ENCODE peak calls at places on chromosomes 2 and 18, in nine cellular contexts. S is uterus, Q is IMR-90, W is astrocyte of the spinal cord, V is chondrocyte, Y is brain microvascular endothelial cell, P is type B pancreatic cell, J is colonic mucosa, E is fibroblast of lung. O is an unnamed sample.

GRCh38 chr2:144712277-144712944 is 192.5 kb upstream of the ZEB2 start:
- DNase-seq in Y (no peak), P (no peak), J (no peak), E (peak), W (peak), V (no peak), S (no peak), Q (peak), O (no peak)

GRCh38 chr2:97716695-97717617 is 3.6 kb downstream of the ZAP70 start:
- DNase-seq in Y (no peak), E (no peak), Q (no peak), W (no peak), V (peak), J (no peak), P (no peak), S (no peak), O (peak)

GRCh38 chr18:46833899-46834298 is 77.0 kb upstream of the ST8SIA5 start:
- DNase-seq in P (no peak), Q (no peak), V (no peak), W (no peak), E (no peak), S (no peak), J (no peak), Y (no peak), O (no peak)

GRCh38 chr2:20126469-20126868 is 75.0 kb upstream of the LAPTM4A start:
- DNase-seq in P (no peak), Q (no peak), V (no peak), J (no peak), W (no peak), S (no peak), Y (no peak), E (no peak), O (no peak)

GRCh38 chr18:36176177-36176584 is 11.1 kb upstream of the MOCOS start:
- DNase-seq in P (no peak), J (peak), S (no peak), W (no peak), Y (no peak), E (peak), V (no peak), Q (no peak), O (no peak)

GRCh38 chr18:54416459-54416858 is 58.8 kb downstream of the C18orf54 start:
- DNase-seq in V (no peak), Q (peak), P (no peak), W (peak), S (no peak), Y (peak), J (no peak), E (peak), O (no peak)

GRCh38 chr2:96099861-96100798 is 16.2 kb downstream of the ADRA2B start:
- DNase-seq in E (no peak), V (no peak), Q (no peak), Y (no peak), S (peak), P (peak), W (no peak), J (peak), O (peak)

GRCh38 chr2:179915395-179915992 is 54.1 kb upstream of the ZNF385B start:
- DNase-seq in W (no peak), P (no peak), Q (no peak), Y (no peak), V (no peak), E (no peak), S (no peak), J (no peak), O (no peak)

GRCh38 chr2:8797682-8798081 is 39.7 kb downstream of the KIDINS220 start:
- DNase-seq in Y (no peak), E (no peak), V (no peak), P (no peak), S (no peak), J (no peak), W (no peak), Q (no peak), O (no peak)

GRCh38 chr18:22136395-22136794 is 33.0 kb upstream of the GATA6 start:
- DNase-seq in J (peak), Y (peak), P (no peak), Q (peak), V (no peak), S (no peak), E (peak), W (peak), O (no peak)

DNA sequence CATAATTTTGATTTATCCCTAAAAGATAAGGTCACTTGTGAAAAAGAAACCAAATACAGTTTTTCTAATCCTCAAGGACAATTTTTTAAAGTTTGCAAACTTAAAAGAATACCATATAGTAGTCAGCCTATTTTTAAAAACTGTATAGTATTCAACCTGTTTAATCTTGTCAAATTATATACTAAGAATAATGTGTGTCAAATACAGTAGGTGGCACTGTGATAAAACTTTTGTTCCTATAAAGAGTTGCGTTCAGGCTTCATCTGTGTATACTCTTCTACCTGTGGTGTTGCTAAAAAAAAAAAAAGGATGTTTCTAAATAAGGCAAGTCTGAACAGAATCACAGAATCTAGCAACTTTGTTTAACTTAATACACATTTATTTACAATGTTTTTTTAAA is 68.6 kb downstream of the CCDC138 start:
- DNase-seq in V (no peak), W (peak), Q (peak), E (peak), Y (no peak), S (no peak), J (no peak), P (no peak), O (no peak)
- TF ChIP-seq CTCF in V (peak), W (no peak), Q (peak), E (peak), Y (no peak), S (no peak), J (no peak), P (peak), O (no peak)

GRCh38 chr18:61893304-61893970 is 630 bp upstream of the RNF152 start:
- DNase-seq in S (peak), W (peak), Q (peak), Y (peak), P (peak), J (peak), E (peak), V (peak), O (no peak)
- TF ChIP-seq CTCF in S (no peak), W (peak), Q (peak), Y (no peak), P (peak), J (no peak), E (no peak), V (peak), O (no peak)

DNA sequence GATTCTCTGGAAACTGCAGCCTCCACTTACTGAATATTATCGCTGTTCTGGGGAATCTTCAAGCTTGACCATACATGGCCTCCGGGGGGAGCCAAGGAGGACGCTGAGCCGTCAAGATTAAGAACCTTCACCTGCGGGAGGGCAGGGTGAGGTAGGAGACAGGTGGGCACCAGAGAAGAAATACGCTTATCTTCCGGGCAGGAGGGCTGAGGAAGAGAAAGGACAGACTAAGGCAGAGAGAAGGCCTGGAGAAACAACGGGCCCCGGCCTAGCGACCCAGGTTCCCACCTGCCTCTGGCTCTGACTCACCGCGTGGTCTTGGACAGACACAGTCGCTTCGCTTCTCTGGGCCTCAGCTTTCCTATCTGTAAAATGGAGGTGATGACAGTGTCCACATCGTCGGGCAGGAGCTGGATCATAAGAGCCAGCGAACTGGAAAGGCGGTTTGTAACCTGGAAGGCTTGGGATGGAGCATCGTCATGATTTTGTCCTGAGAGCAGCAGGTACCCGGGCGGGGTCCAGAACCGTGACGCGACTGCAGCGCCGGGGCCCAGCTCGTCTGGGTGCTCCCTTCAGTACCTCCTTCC is 659 bp downstream of the ZNF142 start:
- DNase-seq in Q (peak), Y (peak), S (no peak), J (peak), P (no peak), W (peak), V (no peak), E (peak), O (no peak)
- TF ChIP-seq CTCF in Q (peak), Y (peak), S (no peak), J (peak), P (peak), W (peak), V (peak), E (peak), O (peak)

GRCh38 chr18:10232062-10232461 is 222.4 kb upstream of the APCDD1 start:
- DNase-seq in W (no peak), Y (no peak), E (peak), P (no peak), V (no peak), J (no peak), Q (no peak), S (no peak), O (no peak)

GRCh38 chr18:10228380-10228779 is 226.1 kb upstream of the APCDD1 start:
- DNase-seq in Y (no peak), S (no peak), V (no peak), Q (no peak), J (no peak), E (no peak), W (no peak), P (no peak), O (no peak)

GRCh38 chr18:10231220-10231619 is 223.2 kb upstream of the APCDD1 start:
- DNase-seq in S (no peak), Y (no peak), E (no peak), Q (no peak), W (no peak), V (no peak), P (no peak), J (no peak), O (no peak)

GRCh38 chr18:10226971-10227370 is 227.5 kb upstream of the APCDD1 start:
- DNase-seq in Q (no peak), E (no peak), J (no peak), P (no peak), S (no peak), Y (no peak), W (no peak), V (no peak), O (no peak)

GRCh38 chr18:10230072-10230471 is 224.4 kb upstream of the APCDD1 start:
- DNase-seq in E (peak), Y (peak), V (no peak), Q (peak), P (no peak), J (no peak), S (no peak), W (peak), O (no peak)
- TF ChIP-seq CTCF in E (peak), Y (peak), V (peak), Q (peak), P (no peak), J (no peak), S (no peak), W (peak), O (no peak)

GRCh38 chr2:118496467-118496866 is 351.0 kb downstream of the EN1 start:
- DNase-seq in W (no peak), P (no peak), S (no peak), E (no peak), V (no peak), Y (no peak), J (no peak), Q (no peak), O (no peak)

GRCh38 chr2:118496870-118497611 is 350.4 kb downstream of the EN1 start:
- DNase-seq in P (no peak), E (no peak), V (no peak), S (no peak), J (peak), Y (no peak), Q (no peak), W (no peak), O (no peak)

GRCh38 chr2:118492335-118492734 is 355.1 kb downstream of the EN1 start:
- DNase-seq in V (no peak), E (peak), Q (peak), J (no peak), W (peak), S (no peak), Y (peak), P (no peak), O (no peak)

GRCh38 chr2:118498943-118499342 is 348.5 kb downstream of the EN1 start:
- DNase-seq in W (no peak), E (no peak), Y (no peak), P (no peak), Q (no peak), S (no peak), J (no peak), V (no peak), O (no peak)

GRCh38 chr2:118495278-118495677 is 352.2 kb downstream of the EN1 start:
- DNase-seq in Y (no peak), W (no peak), J (no peak), E (no peak), P (no peak), V (no peak), Q (no peak), S (no peak), O (no peak)
- TF ChIP-seq CTCF in Y (no peak), W (no peak), J (no peak), E (no peak), P (no peak), V (no peak), Q (no peak), S (no peak), O (no peak)

GRCh38 chr2:239235311-239235710 is 165.5 kb downstream of the HDAC4 start:
- DNase-seq in P (no peak), J (no peak), Q (no peak), Y (no peak), S (no peak), E (no peak), V (peak), W (no peak), O (no peak)

GRCh38 chr2:239234826-239235175 is 166.0 kb downstream of the HDAC4 start:
- DNase-seq in P (no peak), J (no peak), V (no peak), E (no peak), W (no peak), Q (no peak), Y (no peak), S (no peak), O (no peak)

GRCh38 chr2:239232195-239232578 is 168.6 kb downstream of the HDAC4 start:
- DNase-seq in J (no peak), V (no peak), S (no peak), E (no peak), P (no peak), Q (no peak), Y (no peak), W (no peak), O (no peak)

GRCh38 chr2:239234151-239234825 is 166.5 kb downstream of the HDAC4 start:
- DNase-seq in E (no peak), V (no peak), W (no peak), Q (no peak), J (no peak), S (no peak), Y (no peak), P (no peak), O (no peak)

DNA sequence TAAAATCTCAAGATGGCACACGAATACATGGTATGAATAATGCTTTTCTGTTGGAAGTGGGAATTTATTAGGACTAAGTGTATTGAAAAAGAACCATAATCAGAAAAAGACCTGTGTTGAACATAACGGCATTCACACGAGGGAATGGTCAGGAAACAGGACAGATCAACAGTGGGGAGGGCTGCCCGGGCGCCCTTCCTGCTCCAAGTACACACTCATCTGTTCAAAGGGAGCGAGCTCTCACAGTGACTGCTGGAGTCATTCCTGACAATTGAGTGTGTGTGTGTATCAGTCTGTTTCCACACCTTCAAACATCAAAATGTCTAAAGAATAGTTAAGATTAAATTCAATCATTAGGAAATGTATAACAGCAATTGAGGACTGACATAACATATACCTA is 167.2 kb downstream of the HDAC4 start:
- DNase-seq in J (no peak), W (no peak), Q (no peak), V (no peak), P (no peak), Y (no peak), E (no peak), S (no peak), O (no peak)
- TF ChIP-seq CTCF in J (no peak), W (no peak), Q (no peak), V (no peak), P (no peak), Y (no peak), E (no peak), S (no peak), O (no peak)

GRCh38 chr2:10709290-10709939 is 12.0 kb upstream of the ATP6V1C2 start:
- DNase-seq in Q (no peak), Y (no peak), W (no peak), E (no peak), P (no peak), S (no peak), V (no peak), J (peak), O (peak)
- TF ChIP-seq CTCF in Q (peak), Y (peak), W (peak), E (peak), P (peak), S (no peak), V (peak), J (peak), O (no peak)

GRCh38 chr2:46329340-46329739 is 32.1 kb downstream of the EPAS1 start:
- DNase-seq in J (no peak), P (no peak), E (no peak), W (no peak), Q (no peak), V (no peak), S (no peak), Y (no peak), O (no peak)

GRCh38 chr2:46333912-46334311 is 36.7 kb downstream of the EPAS1 start:
- DNase-seq in E (no peak), V (no peak), S (no peak), Q (no peak), J (no peak), P (no peak), W (no peak), Y (no peak), O (no peak)

GRCh38 chr2:46329803-46330775 is 32.9 kb downstream of the EPAS1 start:
- DNase-seq in Y (peak), V (no peak), S (no peak), J (no peak), Q (peak), P (no peak), E (peak), W (peak), O (no peak)

GRCh38 chr2:46332686-46333281 is 35.6 kb downstream of the EPAS1 start:
- DNase-seq in Q (peak), S (no peak), Y (no peak), V (no peak), W (no peak), E (no peak), J (no peak), P (no peak), O (no peak)

GRCh38 chr2:46331099-46331766 is 34.0 kb downstream of the EPAS1 start:
- DNase-seq in J (no peak), E (peak), S (no peak), P (no peak), W (peak), Y (no peak), V (no peak), Q (no peak), O (no peak)
- TF ChIP-seq CTCF in J (no peak), E (no peak), S (no peak), P (no peak), W (no peak), Y (no peak), V (no peak), Q (no peak), O (no peak)

GRCh38 chr2:162092656-162093556 is 18.9 kb upstream of the DPP4 start:
- DNase-seq in W (peak), V (no peak), P (no peak), Q (peak), S (peak), Y (peak), E (peak), J (no peak), O (no peak)

GRCh38 chr2:162090109-162090508 is 16.1 kb upstream of the DPP4 start:
- DNase-seq in Q (peak), W (peak), S (no peak), V (no peak), P (no peak), Y (no peak), J (no peak), E (peak), O (no peak)

GRCh38 chr2:162092008-162092390 is 18.0 kb upstream of the DPP4 start:
- DNase-seq in V (no peak), J (no peak), E (no peak), Y (no peak), S (no peak), P (no peak), Q (no peak), W (no peak), O (no peak)

GRCh38 chr2:162086904-162087303 is 12.9 kb upstream of the DPP4 start:
- DNase-seq in S (no peak), Y (no peak), J (no peak), P (no peak), Q (no peak), W (no peak), E (peak), V (no peak), O (no peak)

GRCh38 chr2:162091325-162092007 is 17.5 kb upstream of the DPP4 start:
- DNase-seq in E (peak), P (no peak), J (peak), S (no peak), V (no peak), Y (no peak), W (peak), Q (peak), O (no peak)
- TF ChIP-seq CTCF in E (no peak), P (no peak), J (peak), S (no peak), V (no peak), Y (peak), W (no peak), Q (no peak), O (no peak)

DNA sequence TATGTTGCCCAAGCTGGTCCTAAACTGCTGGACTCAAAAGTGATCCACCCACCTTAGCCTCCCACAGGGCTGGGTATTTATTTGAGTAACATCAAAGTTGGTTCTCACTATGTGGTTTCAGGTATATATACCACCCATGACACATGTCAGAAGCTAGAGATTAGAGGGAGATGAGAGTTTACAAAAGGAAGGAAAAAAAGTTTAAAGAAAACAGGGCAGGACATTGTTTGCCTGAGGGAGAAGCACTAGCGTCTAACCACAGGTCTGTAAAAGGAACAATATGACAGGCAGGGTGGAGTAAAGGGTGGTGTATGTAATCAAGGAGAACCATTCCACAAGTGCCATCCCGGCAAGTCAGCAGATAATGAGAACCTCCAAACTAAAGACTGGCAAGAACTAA is 8.5 kb downstream of the CEP76 start:
- DNase-seq in W (no peak), Q (no peak), S (no peak), J (no peak), P (no peak), Y (no peak), V (no peak), E (peak), O (no peak)
- TF ChIP-seq CTCF in W (no peak), Q (no peak), S (no peak), J (no peak), P (no peak), Y (no peak), V (no peak), E (no peak), O (no peak)

O was measured in spleen.